ENCODE peak calls at places on chromosomes 1 and 21, in six cellular contexts. A is body of pancreas, V is heart right ventricle, K is heart left ventricle, G is A549, W is cardiac muscle cell. M is an unnamed sample. For H3K4me1, the result is how much of the 10 kb centered on the place peaks cover.

GRCh38 chr1:186848509-186849130 is 19.9 kb downstream of the PLA2G4A start:
- DNase-seq in G (peak), K (no peak), A (no peak), V (no peak), W (no peak), M (no peak)

GRCh38 chr1:246971969-246972368 is 35.9 kb downstream of the ZNF695 start:
- DNase-seq in W (no peak), V (no peak), G (no peak), K (no peak), A (no peak), M (no peak)

GRCh38 chr1:48036693-48037386 is 39.7 kb upstream of the TRABD2B start:
- DNase-seq in W (no peak), A (no peak), K (no peak), G (no peak), V (no peak), M (no peak)

GRCh38 chr1:197675475-197676324 is 99.6 kb downstream of the DENND1B start:
- DNase-seq in V (no peak), A (peak), W (no peak), G (no peak), K (peak), M (no peak)

GRCh38 chr1:98496246-98496995 is 165.1 kb upstream of the SNX7 start:
- DNase-seq in K (no peak), V (no peak), G (no peak), W (no peak), A (no peak), M (no peak)

GRCh38 chr1:185338719-185339622 is 21.9 kb upstream of the IVNS1ABP start:
- DNase-seq in K (peak), V (no peak), A (no peak), W (no peak), G (no peak), M (no peak)

GRCh38 chr1:17274186-17275170 is 25.6 kb downstream of the PADI3 start:
- DNase-seq in K (peak), W (peak), A (peak), G (peak), V (no peak), M (peak)

GRCh38 chr1:228276361-228276831 is 68.6 kb downstream of the OBSCN start:
- DNase-seq in W (no peak), K (peak), V (peak), A (no peak), G (no peak), M (no peak)

GRCh38 chr1:230317823-230318819 is 108.0 kb downstream of the PGBD5 start:
- DNase-seq in V (no peak), W (peak), A (peak), K (no peak), G (no peak), M (no peak)

GRCh38 chr1:6927626-6928025 is 142.4 kb downstream of the CAMTA1 start:
- DNase-seq in K (no peak), G (no peak), V (no peak), W (no peak), A (no peak), M (peak)

GRCh38 chr21:34888569-34889286 is 160.4 kb downstream of the RUNX1 start:
- DNase-seq in G (peak), V (peak), W (peak), K (peak), A (peak), M (peak)

GRCh38 chr1:233020441-233020840 is 70.0 kb downstream of the NTPCR start:
- DNase-seq in G (no peak), A (no peak), K (no peak), V (no peak), W (peak), M (no peak)

GRCh38 chr1:166811691-166812090 is 27.6 kb upstream of the POGK start:
- DNase-seq in G (no peak), K (no peak), A (no peak), W (no peak), V (no peak), M (no peak)

GRCh38 chr1:85297855-85298629 is 21.6 kb upstream of the BCL10 start:
- DNase-seq in V (no peak), A (peak), K (peak), W (no peak), G (peak), M (no peak)

GRCh38 chr1:145828368-145829016 is 4.5 kb downstream of the POLR3C start:
- DNase-seq in G (no peak), W (no peak), K (no peak), V (no peak), A (no peak), M (no peak)

GRCh38 chr1:180218806-180219765 is 11.0 kb upstream of the LHX4 start:
- DNase-seq in A (no peak), W (no peak), G (no peak), V (no peak), K (no peak), M (peak)

GRCh38 chr21:45539796-45540600 is 2.2 kb downstream of the SLC19A1 start:
- DNase-seq in V (no peak), K (peak), A (no peak), W (no peak), G (no peak), M (peak)

GRCh38 chr1:28259935-28260802 is 851 bp downstream of the SESN2 start:
- DNase-seq in W (peak), A (peak), G (peak), K (peak), V (peak), M (peak)

GRCh38 chr1:8096105-8097011 is 70.2 kb upstream of the ERRFI1 start:
- DNase-seq in K (no peak), G (no peak), A (no peak), W (no peak), V (no peak), M (no peak)

GRCh38 chr1:92882817-92883216 is 51.0 kb downstream of the RPL5 start:
- DNase-seq in K (no peak), A (no peak), W (no peak), V (no peak), G (no peak), M (no peak)

GRCh38 chr1:7046314-7046713 is 261.1 kb downstream of the CAMTA1 start:
- DNase-seq in W (peak), G (no peak), A (peak), K (peak), V (peak), M (no peak)

GRCh38 chr1:211939876-211940468 is 95.4 kb downstream of the INTS7 start:
- DNase-seq in K (no peak), G (no peak), W (no peak), A (no peak), V (no peak), M (no peak)

GRCh38 chr1:234607091-234608025 is 2.6 kb downstream of the IRF2BP2 start:
- DNase-seq in K (peak), V (peak), A (peak), W (peak), G (no peak), M (peak)

GRCh38 chr1:41783189-41783639 is 135.5 kb downstream of the HIVEP3 start:
- DNase-seq in V (no peak), G (peak), W (no peak), K (no peak), A (no peak), M (no peak)

GRCh38 chr21:36692125-36692843 is 6.6 kb upstream of the SIM2 start:
- DNase-seq in W (no peak), V (no peak), A (no peak), K (no peak), G (no peak), M (no peak)

GRCh38 chr1:168141986-168142385 is 5.3 kb upstream of the GPR161 start:
- DNase-seq in K (no peak), A (no peak), G (no peak), V (no peak), W (peak), M (no peak)

GRCh38 chr21:37074546-37074945 is 1.5 kb downstream of the TTC3 start:
- DNase-seq in K (no peak), W (no peak), V (no peak), A (no peak), G (no peak), M (no peak)

DNA sequence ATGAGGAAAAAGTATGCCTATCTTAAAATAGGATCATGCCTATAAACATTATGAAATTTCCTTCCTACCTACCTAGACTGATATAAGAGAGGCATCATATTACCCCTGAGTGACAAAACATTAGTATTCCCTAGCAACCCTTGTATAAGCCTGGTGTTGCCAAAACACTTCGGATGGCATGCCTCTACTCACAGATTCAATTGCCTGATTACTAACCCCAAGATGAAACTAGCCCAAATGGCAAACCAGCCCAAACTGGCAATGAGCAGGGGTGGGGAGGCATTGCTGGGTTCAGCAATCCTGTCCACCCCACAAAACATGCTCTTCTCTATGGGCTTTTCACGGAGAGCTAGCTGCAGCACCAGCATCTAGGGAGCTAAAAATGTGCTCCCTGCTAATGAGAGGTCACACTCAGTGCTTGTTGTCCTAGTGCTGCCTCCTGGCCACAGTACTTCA is 13.9 kb downstream of the PALMD start:
- DNase-seq in W (no peak), G (peak), K (no peak), A (no peak), V (no peak), M (no peak)
- H3K27ac ChIP-seq in W (no peak), G (no peak), K (peak), A (no peak), V (peak), M (peak)

DNA sequence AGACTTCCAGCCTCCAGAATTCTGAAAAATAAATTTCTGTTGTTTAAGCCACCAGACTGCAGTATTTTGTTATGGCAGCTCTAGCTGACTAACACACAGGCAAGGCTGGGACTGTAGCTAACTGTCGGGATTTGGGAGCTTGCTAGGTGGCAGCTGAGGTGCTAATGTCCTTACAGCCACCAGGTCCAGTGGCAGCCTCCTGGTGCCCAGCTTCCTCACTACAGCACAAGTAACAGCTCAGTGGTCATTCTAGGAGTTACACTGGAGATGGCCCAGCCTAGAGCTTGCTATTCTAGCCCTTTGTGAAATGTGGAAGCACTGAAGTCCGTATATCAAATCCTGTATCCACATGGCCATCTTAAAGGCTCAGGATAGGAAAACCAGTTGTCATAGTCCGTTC is 4.3 kb upstream of the C1orf115 start:
- DNase-seq in K (no peak), V (no peak), W (no peak), G (peak), A (no peak), M (no peak)
- TF ChIP-seq CTCF in K (no peak), V (no peak), W (no peak), G (no peak), A (no peak), M (no peak)

DNA sequence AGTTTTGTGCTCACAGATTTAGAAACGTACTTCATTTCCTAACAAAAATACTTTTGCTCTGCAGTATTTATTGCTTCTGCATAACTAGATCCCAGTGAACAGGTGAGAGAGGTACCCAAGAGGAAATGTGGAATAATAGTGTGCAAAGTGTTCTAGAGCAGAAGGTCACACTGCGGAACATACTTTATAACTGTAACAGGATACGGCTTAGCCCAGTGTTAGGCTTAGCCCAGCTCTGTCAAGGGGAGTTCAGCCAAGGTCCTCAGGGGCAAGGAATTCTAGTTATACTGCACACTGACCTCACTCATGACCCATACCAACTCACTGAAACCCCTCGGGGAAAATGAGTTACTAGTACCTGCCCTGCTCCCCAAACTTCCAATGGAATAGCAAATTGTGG is 55.3 kb downstream of the PTPN14 start:
- DNase-seq in W (no peak), V (no peak), G (no peak), K (no peak), A (no peak), M (no peak)
- H3K4me1 ChIP-seq in W (under half), V (half or more), G (under half), K (under half), A (under half), M (under half)

DNA sequence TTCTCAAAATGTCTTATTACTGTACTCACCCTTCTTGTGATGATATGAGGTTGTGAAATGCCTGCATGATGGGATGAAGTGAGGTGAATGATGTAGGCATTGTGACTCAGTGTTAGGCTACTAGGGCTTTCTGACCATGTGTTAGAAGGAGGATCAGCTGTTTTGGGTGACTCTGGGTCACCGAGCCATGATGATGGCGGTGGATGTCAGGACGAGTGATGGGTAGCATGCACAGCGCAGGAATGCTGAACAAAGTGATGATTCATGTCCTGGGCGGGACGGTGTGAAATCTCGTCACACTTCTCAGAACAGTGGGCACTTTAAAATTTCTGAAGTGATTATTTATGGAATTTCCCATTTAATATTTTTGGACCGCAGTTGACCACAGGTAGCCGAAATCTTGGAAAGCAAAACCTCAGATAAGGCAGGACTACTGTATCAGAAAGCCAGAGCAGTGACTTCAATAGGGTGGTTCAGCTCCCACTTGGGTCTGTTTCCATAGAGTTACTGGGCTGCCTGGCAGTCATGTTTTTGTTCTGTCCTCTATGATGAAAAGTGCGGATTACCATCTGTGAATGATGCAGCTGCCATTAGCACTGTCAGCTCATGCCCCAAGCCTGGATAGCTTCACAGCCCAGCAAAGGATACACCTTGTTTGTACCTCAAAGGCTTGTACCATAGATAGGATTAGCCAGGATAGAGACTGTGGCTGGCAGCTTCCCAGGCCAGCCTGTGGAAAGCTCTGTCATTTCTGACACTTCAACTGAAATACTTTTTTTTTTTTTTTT is 26.6 kb downstream of the IL6R start:
- DNase-seq in V (no peak), K (no peak), G (no peak), A (no peak), W (no peak), M (no peak)
- H3K27ac ChIP-seq in V (no peak), K (no peak), G (no peak), A (no peak), W (no peak), M (peak)

DNA sequence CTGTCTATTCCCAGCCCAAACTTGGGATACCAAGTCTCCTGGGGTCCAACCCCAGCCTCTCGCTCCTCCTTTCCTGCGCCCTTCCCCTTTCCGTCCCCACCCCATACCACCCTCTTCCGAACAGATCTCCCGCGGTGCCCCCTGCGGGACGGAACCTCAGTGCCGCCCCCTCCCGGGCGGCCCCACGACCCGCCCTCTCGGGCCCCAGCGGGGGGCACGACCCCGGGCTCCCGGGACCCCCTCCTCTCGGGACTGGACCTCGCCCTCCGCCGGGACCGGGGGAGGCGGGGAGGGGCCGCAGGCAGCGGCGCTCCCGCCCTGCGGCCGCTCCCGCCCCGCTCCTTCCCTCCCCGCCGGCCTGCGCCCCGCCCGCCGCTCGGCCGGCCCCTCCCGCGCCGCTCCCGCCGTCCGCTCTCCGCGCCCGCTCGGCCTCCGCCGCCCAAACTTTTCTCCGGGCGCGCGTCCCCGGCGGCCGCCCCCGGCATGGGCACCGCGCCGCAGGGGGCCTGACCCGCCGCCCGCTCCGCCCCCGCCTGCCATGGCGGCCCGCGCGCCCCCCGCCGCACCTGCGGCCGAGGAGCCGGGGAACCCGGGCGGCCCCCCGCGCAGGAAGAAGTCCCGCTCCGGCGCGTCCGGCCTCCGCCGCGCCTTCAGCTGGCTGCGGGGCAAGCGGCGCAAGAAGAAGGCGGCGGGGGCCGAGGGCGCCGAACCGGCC is 39.0 kb upstream of the SYNC start:
- DNase-seq in W (peak), V (peak), G (peak), K (peak), A (peak), M (peak)
- TF ChIP-seq CTCF in W (peak), V (no peak), G (peak), K (peak), A (peak), M (peak)

GRCh38 chr1:248834343-248834940 is 3.6 kb upstream of the ZNF672 start:
- DNase-seq in V (no peak), K (no peak), W (no peak), A (no peak), G (no peak), M (no peak)
- H3K4me1 ChIP-seq in V (under half), K (under half), W (under half), A (under half), G (under half), M (under half)

GRCh38 chr1:184037849-184038591 is 492 bp upstream of the COLGALT2 start:
- DNase-seq in V (no peak), W (no peak), K (no peak), G (no peak), A (no peak), M (no peak)
- H3K27ac ChIP-seq in V (no peak), W (peak), K (peak), G (no peak), A (no peak), M (peak)

DNA sequence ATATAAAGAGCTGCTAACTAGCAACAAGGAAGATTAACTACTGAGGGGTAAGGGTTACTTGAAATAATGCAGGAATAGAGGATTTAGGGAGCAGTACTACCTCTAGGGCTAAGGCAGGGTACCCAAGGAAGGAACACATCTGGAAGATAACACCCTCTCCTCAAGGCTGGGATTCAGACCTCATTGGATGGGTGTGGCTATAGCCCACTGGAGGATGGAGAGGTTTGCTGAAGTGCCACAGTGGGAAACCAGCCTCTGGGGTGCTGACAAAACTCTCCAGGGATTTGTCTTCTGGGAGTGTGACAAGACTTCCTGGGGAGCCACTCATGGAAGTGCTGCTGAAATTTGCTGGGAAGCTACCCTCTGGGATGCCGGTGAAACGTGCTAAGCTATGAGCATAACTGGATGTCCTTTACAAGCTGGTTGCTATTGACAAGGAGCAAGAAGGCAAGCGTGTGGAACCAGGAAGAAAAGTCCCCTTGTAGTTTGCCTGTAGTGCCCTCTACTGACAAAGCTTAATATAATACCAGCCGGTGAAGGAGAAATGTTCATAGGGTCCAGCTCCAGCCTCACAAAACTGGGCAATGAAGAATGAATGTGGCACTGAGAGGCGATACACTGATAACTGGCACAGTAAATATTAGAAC is 122.8 kb upstream of the USP24 start:
- DNase-seq in G (peak), V (no peak), K (no peak), A (no peak), W (peak), M (no peak)
- TF ChIP-seq CTCF in G (no peak), V (no peak), K (peak), A (peak), W (peak), M (peak)

GRCh38 chr1:157856538-157856937 is 14.9 kb upstream of the CD5L start:
- DNase-seq in V (no peak), A (no peak), W (no peak), K (no peak), G (no peak), M (no peak)

GRCh38 chr1:157849229-157849875 is 7.7 kb upstream of the CD5L start:
- DNase-seq in K (no peak), V (no peak), G (no peak), A (no peak), W (no peak), M (no peak)

GRCh38 chr1:157852476-157852875 is 10.9 kb upstream of the CD5L start:
- DNase-seq in K (no peak), V (no peak), G (no peak), W (no peak), A (no peak), M (no peak)
- H3K4me1 ChIP-seq in K (under half), V (under half), G (under half), W (under half), A (under half), M (under half)

GRCh38 chr1:4053160-4053748 is 153.2 kb upstream of the C1orf174 start:
- DNase-seq in K (no peak), G (no peak), A (no peak), V (no peak), W (no peak), M (no peak)
- H3K27ac ChIP-seq in K (no peak), G (no peak), A (no peak), V (no peak), W (no peak), M (no peak)

M was measured in upper lobe of right lung.